ENCODE peak calls at places on chromosomes 6 and 20, in five cellular contexts. N is activated T-helper 1 cell treated with anti-CD3 and anti-CD28 coated beads, Interleukin-2, amount 50 U/mL, for 16 hours; O is BJ; M is NAMALWA; Y is stimulated activated naive CD8-positive, alpha-beta T cell treated with anti-CD3 and anti-CD28 coated beads, Interleukin-15, Interleukin-2, amounts not matched to agents 100 U/mL and 50 U/mL, for 24 hours. P is an unnamed sample.

GRCh38 chr6:116268589-116269293 is 11.0 kb downstream of the TSPYL1 start:
- DNase-seq in Y (no peak), O (peak), M (peak), N (no peak), P (no peak)

GRCh38 chr20:46307999-46308257 is 370 bp downstream of the CDH22 start:
- DNase-seq in N (no peak), Y (no peak), O (no peak), M (no peak), P (no peak)

GRCh38 chr6:97919046-97919445 is 636.0 kb upstream of the MMS22L start:
- DNase-seq in O (no peak), M (no peak), Y (no peak), N (no peak), P (no peak)

GRCh38 chr6:107103082-107103481 is 12.2 kb downstream of the BEND3 start:
- DNase-seq in N (no peak), Y (no peak), O (no peak), M (no peak), P (no peak)

GRCh38 chr20:48621256-48622078 is 206.3 kb downstream of the PREX1 start:
- DNase-seq in M (no peak), N (no peak), Y (no peak), O (no peak), P (no peak)

GRCh38 chr20:56422131-56422823 is 10.2 kb downstream of the CASS4 start:
- DNase-seq in O (no peak), M (no peak), Y (no peak), N (no peak), P (no peak)

GRCh38 chr6:137808836-137809315 is 58.2 kb upstream of the TNFAIP3 start:
- DNase-seq in N (no peak), M (no peak), Y (no peak), O (no peak), P (no peak)

GRCh38 chr6:132962936-132963579 is 148.7 kb downstream of the RPS12 start:
- DNase-seq in M (peak), N (peak), Y (peak), O (no peak), P (peak)

GRCh38 chr6:14369717-14370116 is 252.1 kb downstream of the CD83 start:
- DNase-seq in M (no peak), N (no peak), O (no peak), Y (no peak), P (no peak)

GRCh38 chr20:23362392-23363256 is 642 bp downstream of the GZF1 start:
- DNase-seq in N (no peak), M (peak), Y (peak), O (no peak), P (no peak)

GRCh38 chr6:26170181-26170580 is 83.0 kb downstream of the HFE start:
- DNase-seq in Y (no peak), O (no peak), M (peak), N (no peak), P (no peak)

GRCh38 chr6:38173909-38174308 is 354.4 kb downstream of the ZFAND3 start:
- DNase-seq in Y (no peak), M (no peak), N (no peak), O (no peak), P (no peak)

P was measured in mesothelial cell of epicardium.